ENCODE peak calls at places on chromosomes 11 and 22, in nine cellular contexts. R is body of pancreas; X is GM23248; A is ascending aorta; L is CD8-positive, alpha-beta memory T cell; G is adrenal gland; E is heart right ventricle; D is SJSA1; Q is spleen. H is an unnamed sample.

GRCh38 chr11:111851636-111852035 is 19.7 kb downstream of the ALG9 start:
- DNase-seq in R (no peak), X (peak; percentile 54), A (no peak), L (no peak), G (no peak), E (no peak), D (no peak), Q (no peak), H (peak; percentile 7)

GRCh38 chr11:70075836-70076235 is 2.3 kb upstream of the ANO1 start:
- DNase-seq in R (no peak), X (no peak), A (no peak), L (no peak), G (no peak), E (no peak), D (peak; percentile 55), Q (peak; percentile 46), H (no peak)

GRCh38 chr11:2473361-2474058 is 28.7 kb downstream of the KCNQ1 start:
- DNase-seq in R (no peak), X (no peak), A (no peak), L (no peak), G (peak; percentile 54), E (no peak), D (no peak), Q (no peak), H (no peak)

GRCh38 chr11:113241190-113242051 is 73.0 kb upstream of the TTC12 start:
- DNase-seq in R (no peak), X (peak; percentile 31), A (no peak), L (no peak), G (no peak), E (no peak), D (no peak), Q (no peak), H (no peak)

GRCh38 chr22:49687333-49687732 is 140.3 kb downstream of the BRD1 start:
- DNase-seq in R (no peak), X (no peak), A (no peak), L (no peak), G (no peak), E (no peak), D (peak; percentile 37), Q (peak; percentile 48), H (no peak)

GRCh38 chr11:126140932-126141291 is 70.5 kb downstream of the RPUSD4 start:
- DNase-seq in R (peak; percentile 58), X (peak; percentile 70), A (no peak), L (no peak), G (peak; percentile 39), E (peak; percentile 60), D (no peak), Q (peak; percentile 37), H (no peak)

GRCh38 chr11:45622861-45623260 is 42.6 kb downstream of the CHST1 start:
- DNase-seq in R (no peak), X (no peak), A (no peak), L (no peak), G (no peak), E (no peak), D (no peak), Q (no peak), H (no peak)

GRCh38 chr11:1075341-1075911 is 752 bp downstream of the MUC2 start:
- DNase-seq in R (no peak), X (no peak), A (no peak), L (no peak), G (no peak), E (no peak), D (no peak), Q (peak; percentile 72), H (no peak)

GRCh38 chr22:23289851-23290724 is 109.8 kb downstream of the BCR start:
- DNase-seq in R (peak; percentile 45), X (peak; percentile 76), A (no peak), L (peak; percentile 47), G (peak; percentile 59), E (peak; percentile 62), D (peak; percentile 70), Q (no peak), H (peak; percentile 63)

GRCh38 chr11:96306933-96307747 is 35.9 kb downstream of the MAML2 start:
- DNase-seq in R (peak; percentile 93), X (peak; percentile 99), A (peak; percentile 58), L (no peak), G (peak; percentile 82), E (no peak), D (peak; percentile 91), Q (no peak), H (peak; percentile 98)
- H3K4me1 ChIP-seq in R (peaks cover 52% of the 10 kb centered on the region), X (peaks cover 96% of the 10 kb centered on the region), A (peaks cover 56% of the 10 kb centered on the region), L (peaks cover 49% of the 10 kb centered on the region), G (peaks cover 27% of the 10 kb centered on the region), E (peaks cover 100% of the 10 kb centered on the region), D (peaks cover 90% of the 10 kb centered on the region), Q (peaks cover 66% of the 10 kb centered on the region), H (peaks cover 8% of the 10 kb centered on the region)

GRCh38 chr11:5701184-5701583 is 11.6 kb downstream of the TRIM22 start:
- DNase-seq in R (no peak), X (no peak), A (no peak), L (no peak), G (no peak), E (no peak), D (no peak), Q (no peak), H (no peak)
- H3K9me3 ChIP-seq in R (no peaks in the 10 kb centered on the region), X (no peaks in the 10 kb centered on the region), A (no peaks in the 10 kb centered on the region), L (no peaks in the 10 kb centered on the region), G (no peaks in the 10 kb centered on the region), E (no peaks in the 10 kb centered on the region), D (no peaks in the 10 kb centered on the region), Q (no peaks in the 10 kb centered on the region), H (no peaks in the 10 kb centered on the region)

GRCh38 chr22:21779444-21779843 is 43.9 kb upstream of the YPEL1 start:
- DNase-seq in R (no peak), X (peak; percentile 32), A (no peak), L (no peak), G (no peak), E (no peak), D (no peak), Q (no peak), H (no peak)
- H3K27ac ChIP-seq in R (no peak overlapping the region), X (no peak overlapping the region), A (no peak overlapping the region), L (no peak overlapping the region), G (no peak overlapping the region), E (no peak overlapping the region), D (no peak overlapping the region), Q (no peak overlapping the region), H (no peak overlapping the region)

GRCh38 chr11:76765863-76766350 is 17.2 kb upstream of the TSKU start:
- DNase-seq in R (no peak), X (peak; percentile 54), A (no peak), L (no peak), G (no peak), E (no peak), D (no peak), Q (peak; percentile 53), H (peak; percentile 47)

GRCh38 chr11:76763573-76764348 is 19.4 kb upstream of the TSKU start:
- DNase-seq in R (no peak), X (peak; percentile 89), A (no peak), L (no peak), G (no peak), E (no peak), D (peak; percentile 59), Q (peak; percentile 41), H (no peak)

GRCh38 chr11:76761959-76762358 is 21.2 kb upstream of the TSKU start:
- DNase-seq in R (no peak), X (no peak), A (no peak), L (no peak), G (no peak), E (no peak), D (no peak), Q (no peak), H (no peak)

GRCh38 chr11:76764941-76765340 is 18.2 kb upstream of the TSKU start:
- DNase-seq in R (no peak), X (no peak), A (no peak), L (no peak), G (no peak), E (no peak), D (no peak), Q (peak; percentile 51), H (no peak)

GRCh38 chr11:76762867-76763572 is 20.1 kb upstream of the TSKU start:
- DNase-seq in R (no peak), X (no peak), A (no peak), L (no peak), G (no peak), E (no peak), D (no peak), Q (peak; percentile 34), H (peak; percentile 58)
- H3K4me1 ChIP-seq in R (peaks cover 18% of the 10 kb centered on the region), X (peaks cover 15% of the 10 kb centered on the region), A (peaks cover 13% of the 10 kb centered on the region), L (peaks cover 7% of the 10 kb centered on the region), G (peaks cover 4% of the 10 kb centered on the region), E (peaks cover 43% of the 10 kb centered on the region), D (peaks cover 18% of the 10 kb centered on the region), Q (peaks cover 44% of the 10 kb centered on the region), H (peaks cover 5% of the 10 kb centered on the region)

GRCh38 chr22:11627798-11628650 is 3900.0 kb upstream of the OR11H1 start:
- DNase-seq in R (no peak), X (no peak), A (no peak), L (no peak), G (no peak), E (no peak), D (no peak), Q (peak; percentile 77), H (no peak)

GRCh38 chr22:11626422-11626773 is 3901.6 kb upstream of the OR11H1 start:
- DNase-seq in R (no peak), X (no peak), A (no peak), L (no peak), G (no peak), E (no peak), D (no peak), Q (peak; percentile 63), H (no peak)

GRCh38 chr22:11628651-11629511 is 3899.1 kb upstream of the OR11H1 start:
- DNase-seq in R (no peak), X (no peak), A (no peak), L (no peak), G (no peak), E (no peak), D (no peak), Q (peak; percentile 79), H (no peak)

GRCh38 chr22:11627436-11627797 is 3900.6 kb upstream of the OR11H1 start:
- DNase-seq in R (no peak), X (no peak), A (no peak), L (no peak), G (no peak), E (no peak), D (no peak), Q (peak; percentile 80), H (no peak)

DNA sequence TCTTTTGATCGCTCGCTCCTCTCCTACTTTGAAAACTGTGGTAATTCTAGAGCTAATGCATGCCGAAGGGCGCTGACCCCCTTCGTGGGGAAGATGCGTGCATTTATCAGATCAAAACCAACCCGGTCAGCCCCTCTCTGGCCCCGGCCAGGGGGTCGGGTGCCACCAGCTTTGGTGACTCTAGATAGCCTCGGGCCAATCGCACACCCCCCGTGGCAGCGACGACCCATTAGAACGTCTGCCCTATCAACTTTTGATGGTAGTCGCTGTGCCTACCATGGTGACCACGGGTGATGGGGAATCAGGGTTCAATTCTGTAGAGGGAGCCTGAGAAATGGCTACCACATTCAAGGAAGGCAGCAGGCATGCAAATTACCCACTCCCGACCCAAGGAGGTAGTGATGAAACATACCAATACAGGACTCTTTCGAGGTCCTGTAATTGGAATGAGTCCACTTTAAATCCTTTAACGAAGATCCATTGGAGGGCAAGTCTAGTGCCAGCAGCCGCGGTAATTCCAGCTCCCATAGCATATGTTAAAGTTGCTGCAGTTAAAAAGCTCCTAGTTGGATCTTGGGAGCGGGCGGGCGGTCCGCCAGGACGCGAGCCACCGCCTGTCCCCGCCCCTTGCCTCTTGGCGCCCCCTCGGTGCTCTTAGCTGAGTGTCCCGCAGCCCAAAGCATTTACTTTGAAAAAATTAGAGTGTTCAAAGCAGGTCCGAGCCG is 3898.2 kb upstream of the OR11H1 start:
- DNase-seq in R (no peak), X (no peak), A (no peak), L (no peak), G (no peak), E (no peak), D (no peak), Q (peak; percentile 72), H (no peak)
- H3K9me3 ChIP-seq in R (peaks cover 7% of the 10 kb centered on the region), X (no peaks in the 10 kb centered on the region), A (peaks cover 9% of the 10 kb centered on the region), L (no peaks in the 10 kb centered on the region), G (peaks cover 14% of the 10 kb centered on the region), E (peaks cover 60% of the 10 kb centered on the region), D (peaks cover 4% of the 10 kb centered on the region), Q (peaks cover 63% of the 10 kb centered on the region), H (peaks cover 12% of the 10 kb centered on the region)